ENCODE peak calls at places on chromosomes 2 and 18, in five cellular contexts. H, A, I, U and F are unnamed samples.

GRCh38 chr2:141411419-141411818 is 719.4 kb downstream of the LRP1B start:
- DNase-seq in U (no peak), I (no peak), A (no peak), H (no peak), F (no peak)

GRCh38 chr2:152247337-152247695 is 71.8 kb upstream of the STAM2 start:
- DNase-seq in H (peak; percentile 55), I (no peak), U (no peak), A (no peak), F (no peak)

GRCh38 chr18:75691483-75691882 is 264.0 kb upstream of the SMIM21 start:
- DNase-seq in A (no peak), I (no peak), H (no peak), U (no peak), F (no peak)

GRCh38 chr2:163345795-163346573 is 389.8 kb downstream of the FIGN start:
- DNase-seq in A (no peak), U (no peak), I (no peak), H (peak; percentile 50), F (no peak)

GRCh38 chr2:234677758-234678538 is 181.1 kb upstream of the ARL4C start:
- DNase-seq in H (peak; percentile 79), I (no peak), U (no peak), A (no peak), F (no peak)

GRCh38 chr2:233152541-233152940 is 92.4 kb downstream of the INPP5D start:
- DNase-seq in H (peak; percentile 14), U (peak; percentile 21), I (peak; percentile 83), A (no peak), F (no peak)

GRCh38 chr2:222751238-222751637 is 79.8 kb downstream of the MOGAT1 start:
- DNase-seq in I (no peak), H (no peak), U (no peak), A (no peak), F (no peak)

GRCh38 chr2:2399390-2399789 is 68.3 kb upstream of the MYT1L start:
- DNase-seq in I (no peak), H (no peak), U (no peak), A (no peak), F (no peak)

GRCh38 chr2:207418422-207418821 is 111.3 kb upstream of the CREB1 start:
- DNase-seq in H (no peak), I (no peak), U (no peak), A (no peak), F (no peak)

GRCh38 chr2:121634354-121635307 is 14.6 kb downstream of the CLASP1 start:
- DNase-seq in A (no peak), I (no peak), U (no peak), H (peak; percentile 66), F (no peak)

GRCh38 chr2:219542931-219543595 is 546 bp downstream of the CHPF start:
- DNase-seq in I (peak; percentile 33), H (peak; percentile 16), U (no peak), A (no peak), F (no peak)

GRCh38 chr2:119367472-119368099 is 809 bp downstream of the DBI start:
- DNase-seq in H (no peak), A (peak; percentile 40), I (peak; percentile 68), U (peak; percentile 34), F (peak; percentile 74)

GRCh38 chr18:78896111-78896510 is 83.5 kb upstream of the SALL3 start:
- DNase-seq in U (no peak), H (no peak), A (no peak), I (no peak), F (no peak)

GRCh38 chr2:236250909-236251579 is 13.2 kb downstream of the ASB18 start:
- DNase-seq in I (no peak), A (no peak), H (no peak), U (no peak), F (no peak)

GRCh38 chr2:219402665-219403515 is 15.2 kb upstream of the DNPEP start:
- DNase-seq in I (no peak), U (peak; percentile 74), H (peak; percentile 88), A (peak; percentile 77), F (peak; percentile 79)

GRCh38 chr2:54997826-54998225 is 52.4 kb downstream of the RTN4 start:
- DNase-seq in U (no peak), A (no peak), H (no peak), I (no peak), F (no peak)

GRCh38 chr2:54995553-54995952 is 54.7 kb downstream of the RTN4 start:
- DNase-seq in I (no peak), U (no peak), H (no peak), A (no peak), F (no peak)

GRCh38 chr2:54999182-54999581 is 51.1 kb downstream of the RTN4 start:
- DNase-seq in I (no peak), A (no peak), U (no peak), H (peak; percentile 77), F (no peak)

GRCh38 chr2:55003706-55004639 is 46.3 kb downstream of the RTN4 start:
- DNase-seq in U (no peak), H (no peak), A (no peak), I (no peak), F (no peak)

DNA sequence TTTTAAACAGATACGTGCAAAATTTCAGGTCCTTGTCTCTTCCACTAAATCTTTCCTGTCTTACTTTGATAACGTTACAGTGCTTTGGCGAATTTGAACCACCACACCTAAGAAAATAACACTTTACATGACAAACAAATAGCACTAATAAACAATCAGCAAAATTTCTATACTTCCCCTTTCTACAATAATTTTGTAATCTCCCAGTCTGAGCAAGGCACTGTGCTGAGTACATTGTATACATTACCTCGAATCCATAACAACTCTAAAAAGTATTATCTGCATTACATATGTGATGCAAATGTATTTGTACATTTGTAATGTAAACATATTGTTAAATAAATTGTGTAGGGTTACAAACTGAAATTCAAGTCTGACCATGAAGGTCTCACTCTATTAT is 49.9 kb downstream of the RTN4 start:
- DNase-seq in U (no peak), H (no peak), A (no peak), I (no peak), F (no peak)
- H3K4me1 ChIP-seq in U (no peaks in the 10 kb centered on the region), H (peaks cover 17% of the 10 kb centered on the region), A (peaks cover 2% of the 10 kb centered on the region), I (peaks cover 47% of the 10 kb centered on the region), F (peaks cover 42% of the 10 kb centered on the region)

DNA sequence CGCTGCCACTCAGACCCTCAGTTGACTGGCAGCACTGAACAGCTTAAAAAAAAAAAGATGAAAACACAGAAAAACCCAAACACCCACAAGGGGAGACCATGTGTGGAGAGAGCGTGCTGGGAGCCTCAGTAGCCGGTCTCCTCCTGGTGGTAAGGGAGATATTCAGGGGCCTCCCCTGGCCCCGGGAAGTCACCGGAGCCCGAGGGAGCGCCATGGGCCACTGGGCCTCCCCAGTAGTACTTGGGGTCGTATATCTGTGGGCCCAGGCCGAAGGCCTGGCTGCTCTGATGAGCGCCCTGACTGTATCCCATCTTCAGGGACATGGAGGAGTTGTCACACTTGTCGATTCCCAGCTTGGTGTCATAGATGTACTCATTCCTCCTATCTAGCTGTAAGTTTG is 145.7 kb upstream of the TEKT4 start:
- DNase-seq in U (no peak), I (no peak), H (no peak), A (no peak), F (no peak)
- H3K4me1 ChIP-seq in U (no peaks in the 10 kb centered on the region), I (no peaks in the 10 kb centered on the region), H (no peaks in the 10 kb centered on the region), A (no peaks in the 10 kb centered on the region), F (no peaks in the 10 kb centered on the region)

DNA sequence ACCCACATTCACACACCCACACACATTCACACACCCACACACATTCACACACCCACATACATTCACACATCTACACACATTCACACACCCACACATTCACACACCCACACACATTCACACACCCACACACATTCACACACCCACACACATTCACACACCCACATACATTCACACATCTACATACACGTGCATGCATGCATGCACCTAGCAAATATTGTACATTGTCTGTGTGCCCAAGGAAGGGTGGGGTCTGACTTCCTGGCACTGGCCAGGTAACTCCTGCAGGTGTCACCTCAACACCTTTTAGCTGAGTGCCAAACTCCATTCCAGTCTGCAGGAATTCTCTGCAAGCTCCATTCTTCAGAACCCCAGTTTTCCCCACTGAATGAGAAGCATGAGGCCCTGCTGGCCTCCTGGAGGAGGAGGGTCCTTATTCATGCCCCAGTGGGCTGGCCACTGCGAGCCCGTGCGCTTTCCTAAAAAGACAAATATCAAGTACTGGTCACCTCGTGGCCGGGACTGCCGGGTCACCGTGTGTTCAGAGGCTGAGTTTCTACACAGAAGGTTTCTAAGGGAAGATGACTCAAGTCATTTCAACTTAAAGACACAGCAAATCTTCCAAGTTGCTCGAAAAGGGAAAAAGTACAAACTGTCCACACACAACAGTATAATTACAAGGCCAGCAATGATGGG is 131.5 kb downstream of the HDAC4 start:
- DNase-seq in A (no peak), H (no peak), I (no peak), U (no peak), F (no peak)
- H3K4me1 ChIP-seq in A (peaks cover 37% of the 10 kb centered on the region), H (peaks cover 50% of the 10 kb centered on the region), I (peaks cover 60% of the 10 kb centered on the region), U (peaks cover 18% of the 10 kb centered on the region), F (peaks cover 46% of the 10 kb centered on the region)

GRCh38 chr18:62751977-62752376 is 36.6 kb downstream of the PHLPP1 start:
- DNase-seq in H (no peak), U (no peak), A (no peak), I (no peak), F (no peak)
- H3K4me1 ChIP-seq in H (peaks cover 7% of the 10 kb centered on the region), U (no peaks in the 10 kb centered on the region), A (peaks cover 4% of the 10 kb centered on the region), I (peaks cover 31% of the 10 kb centered on the region), F (peaks cover 15% of the 10 kb centered on the region)

GRCh38 chr2:68426446-68426845 is 40.6 kb downstream of the FBXO48 start:
- DNase-seq in U (no peak), A (no peak), I (no peak), H (no peak), F (no peak)
- H3K4me1 ChIP-seq in U (no peaks in the 10 kb centered on the region), A (peaks cover 8% of the 10 kb centered on the region), I (peaks cover 10% of the 10 kb centered on the region), H (peaks cover 2% of the 10 kb centered on the region), F (no peaks in the 10 kb centered on the region)